ENCODE peak calls at places on chromosomes 6 and 20, in eight cellular contexts. R is EL; L is Panc1; O is GM19239; H is activated T-cell treated with anti-CD3 and anti-CD28 coated beads for 1 hour; W is HEK293T; Z is activated CD4-positive, alpha-beta T cell treated with anti-CD3 and anti-CD28 coated beads, Interleukin-2, amount 10 ng/mL, durations not matched to agents 24 days and 14 days; G is cerebellar cortex. U is an unnamed sample.

GRCh38 chr20:52572687-52573086 is 381.1 kb upstream of the ZFP64 start:
- DNase-seq in R (no peak), O (no peak), G (no peak), L (no peak), H (no peak), Z (no peak), W (no peak), U (no peak)

GRCh38 chr6:15626878-15627683 is 35.7 kb downstream of the DTNBP1 start:
- DNase-seq in L (no peak), Z (no peak), O (no peak), G (no peak), H (no peak), W (no peak), R (no peak), U (no peak)

GRCh38 chr6:38509713-38510112 is 130.0 kb downstream of the BTBD9 start:
- DNase-seq in H (no peak), Z (no peak), W (no peak), G (no peak), L (no peak), O (no peak), R (peak), U (no peak)

GRCh38 chr6:32973144-32973854 is 4.9 kb downstream of the BRD2 start:
- DNase-seq in H (peak), Z (peak), W (no peak), G (peak), R (peak), L (no peak), O (no peak), U (no peak)

GRCh38 chr20:31390490-31390889 is at the start of gene DEFB119:
- DNase-seq in W (no peak), O (no peak), R (no peak), G (no peak), Z (no peak), H (no peak), L (no peak), U (no peak)

GRCh38 chr6:116096979-116097816 is 3.5 kb upstream of the NT5DC1 start:
- DNase-seq in H (no peak), Z (no peak), L (no peak), R (peak), G (no peak), W (no peak), O (no peak), U (no peak)

GRCh38 chr20:43744121-43744520 is 17.3 kb upstream of the GTSF1L start:
- DNase-seq in H (no peak), O (no peak), R (peak), Z (no peak), W (no peak), G (no peak), L (no peak), U (no peak)

GRCh38 chr20:62393830-62394229 is 6.9 kb downstream of the RPS21 start:
- DNase-seq in L (no peak), G (no peak), Z (no peak), R (no peak), W (no peak), H (no peak), O (no peak), U (no peak)

GRCh38 chr20:51412991-51413471 is 129.5 kb downstream of the NFATC2 start:
- DNase-seq in H (no peak), L (no peak), W (no peak), R (no peak), G (peak), Z (no peak), O (no peak), U (no peak)

U was measured in SK-N-MC.